ENCODE peak calls at places on chromosomes 5 and 9, in six cellular contexts. One of them, this sample, is unnamed.
A peak's percentile ranks its signal among the peaks of the same experiment; 100 is the strongest.

GRCh38 chr9:121690316-121690715 is 38.9 kb downstream of the DAB2IP start:
- DNase-seq in RWPE1: no peak
- DNase-seq in mammary epithelial cell: no peak
- DNase-seq in left ventricle myocardium inferior: peak; percentile 9
- DNase-seq in GM06990: no peak
- DNase-seq in GM13976: no peak
- DNase-seq in this sample: no peak

GRCh38 chr5:146513462-146513861 is 2.5 kb downstream of the GPR151 start:
- DNase-seq in RWPE1: no peak
- DNase-seq in mammary epithelial cell: no peak
- DNase-seq in left ventricle myocardium inferior: no peak
- DNase-seq in GM06990: no peak
- DNase-seq in GM13976: no peak
- DNase-seq in this sample: no peak

GRCh38 chr9:135077497-135078200 is 9.8 kb upstream of the OLFM1 start:
- DNase-seq in RWPE1: peak; percentile 76
- DNase-seq in mammary epithelial cell: no peak
- DNase-seq in left ventricle myocardium inferior: no peak
- DNase-seq in GM06990: no peak
- DNase-seq in GM13976: peak; percentile 58
- DNase-seq in this sample: peak; percentile 84

GRCh38 chr5:179271301-179271650 is 74.0 kb downstream of the ADAMTS2 start:
- DNase-seq in RWPE1: no peak
- DNase-seq in mammary epithelial cell: no peak
- DNase-seq in left ventricle myocardium inferior: no peak
- DNase-seq in GM06990: no peak
- DNase-seq in GM13976: no peak
- DNase-seq in this sample: no peak

GRCh38 chr9:72902268-72902667 is 50.6 kb downstream of the ALDH1A1 start:
- DNase-seq in RWPE1: no peak
- DNase-seq in mammary epithelial cell: no peak
- DNase-seq in left ventricle myocardium inferior: no peak
- DNase-seq in GM06990: no peak
- DNase-seq in GM13976: no peak
- DNase-seq in this sample: no peak

GRCh38 chr9:136339173-136339957 is 12.0 kb downstream of the GPSM1 start:
- DNase-seq in RWPE1: peak; percentile 84
- DNase-seq in mammary epithelial cell: peak; percentile 38
- DNase-seq in left ventricle myocardium inferior: peak; percentile 72
- DNase-seq in GM06990: peak; percentile 57
- DNase-seq in GM13976: peak; percentile 89
- DNase-seq in this sample: peak; percentile 91

GRCh38 chr5:35687961-35688360 is 70.3 kb downstream of the SPEF2 start:
- DNase-seq in RWPE1: no peak
- DNase-seq in mammary epithelial cell: no peak
- DNase-seq in left ventricle myocardium inferior: no peak
- DNase-seq in GM06990: no peak
- DNase-seq in GM13976: no peak
- DNase-seq in this sample: no peak

GRCh38 chr9:38358390-38359296 is 33.9 kb upstream of the ALDH1B1 start:
- DNase-seq in RWPE1: no peak
- DNase-seq in mammary epithelial cell: no peak
- DNase-seq in left ventricle myocardium inferior: no peak
- DNase-seq in GM06990: no peak
- DNase-seq in GM13976: no peak
- DNase-seq in this sample: no peak

GRCh38 chr9:129583308-129584038 is 37.4 kb downstream of the C9orf50 start:
- DNase-seq in RWPE1: no peak
- DNase-seq in mammary epithelial cell: no peak
- DNase-seq in left ventricle myocardium inferior: no peak
- DNase-seq in GM06990: no peak
- DNase-seq in GM13976: no peak
- DNase-seq in this sample: no peak

GRCh38 chr5:106094128-106094726 is 1576.5 kb downstream of the EFNA5 start:
- DNase-seq in RWPE1: peak; percentile 67
- DNase-seq in mammary epithelial cell: peak; percentile 92
- DNase-seq in left ventricle myocardium inferior: no peak
- DNase-seq in GM06990: no peak
- DNase-seq in GM13976: no peak
- DNase-seq in this sample: peak; percentile 89

GRCh38 chr9:16179566-16179965 is 626.7 kb downstream of the CCDC171 start:
- DNase-seq in RWPE1: no peak
- DNase-seq in mammary epithelial cell: no peak
- DNase-seq in left ventricle myocardium inferior: no peak
- DNase-seq in GM06990: peak; percentile 37
- DNase-seq in GM13976: no peak
- DNase-seq in this sample: no peak

GRCh38 chr5:95620870-95621838 is 1.3 kb downstream of the GPR150 start:
- DNase-seq in RWPE1: no peak
- DNase-seq in mammary epithelial cell: no peak
- DNase-seq in left ventricle myocardium inferior: peak; percentile 32
- DNase-seq in GM06990: peak; percentile 69
- DNase-seq in GM13976: peak; percentile 76
- DNase-seq in this sample: no peak

GRCh38 chr9:125430611-125431305 is 169.1 kb downstream of the GAPVD1 start:
- DNase-seq in RWPE1: no peak
- DNase-seq in mammary epithelial cell: no peak
- DNase-seq in left ventricle myocardium inferior: no peak
- DNase-seq in GM06990: no peak
- DNase-seq in GM13976: no peak
- DNase-seq in this sample: no peak

GRCh38 chr5:96880402-96881164 is 4.3 kb downstream of the ERAP2 start:
- DNase-seq in RWPE1: peak; percentile 60
- DNase-seq in mammary epithelial cell: peak; percentile 78
- DNase-seq in left ventricle myocardium inferior: no peak
- DNase-seq in GM06990: no peak
- DNase-seq in GM13976: no peak
- DNase-seq in this sample: no peak

GRCh38 chr5:74594172-74595040 is 46.1 kb downstream of the ENC1 start:
- DNase-seq in RWPE1: no peak
- DNase-seq in mammary epithelial cell: no peak
- DNase-seq in left ventricle myocardium inferior: no peak
- DNase-seq in GM06990: no peak
- DNase-seq in GM13976: no peak
- DNase-seq in this sample: no peak

GRCh38 chr9:111731916-111732315 is 62.8 kb downstream of the SHOC1 start:
- DNase-seq in RWPE1: peak; percentile 47
- DNase-seq in mammary epithelial cell: peak; percentile 84
- DNase-seq in left ventricle myocardium inferior: no peak
- DNase-seq in GM06990: no peak
- DNase-seq in GM13976: no peak
- DNase-seq in this sample: no peak

GRCh38 chr5:90134892-90135291 is 274.7 kb downstream of the CETN3 start:
- DNase-seq in RWPE1: no peak
- DNase-seq in mammary epithelial cell: no peak
- DNase-seq in left ventricle myocardium inferior: peak; percentile 51
- DNase-seq in GM06990: no peak
- DNase-seq in GM13976: no peak
- DNase-seq in this sample: no peak

GRCh38 chr5:90133941-90134340 is 275.6 kb downstream of the CETN3 start:
- DNase-seq in RWPE1: no peak
- DNase-seq in mammary epithelial cell: no peak
- DNase-seq in left ventricle myocardium inferior: no peak
- DNase-seq in GM06990: no peak
- DNase-seq in GM13976: no peak
- DNase-seq in this sample: no peak

GRCh38 chr5:90134381-90134780 is 275.2 kb downstream of the CETN3 start:
- DNase-seq in RWPE1: no peak
- DNase-seq in mammary epithelial cell: no peak
- DNase-seq in left ventricle myocardium inferior: no peak
- DNase-seq in GM06990: no peak
- DNase-seq in GM13976: no peak
- DNase-seq in this sample: no peak

GRCh38 chr5:90136952-90137528 is 272.5 kb downstream of the CETN3 start:
- DNase-seq in RWPE1: no peak
- DNase-seq in mammary epithelial cell: no peak
- DNase-seq in left ventricle myocardium inferior: no peak
- DNase-seq in GM06990: no peak
- DNase-seq in GM13976: no peak
- DNase-seq in this sample: no peak

GRCh38 chr5:90135979-90136378 is 273.6 kb downstream of the CETN3 start:
- DNase-seq in RWPE1: no peak
- DNase-seq in mammary epithelial cell: no peak
- DNase-seq in left ventricle myocardium inferior: no peak
- DNase-seq in GM06990: no peak
- DNase-seq in GM13976: peak; percentile 16
- DNase-seq in this sample: no peak
- TF ChIP-seq CTCF in RWPE1: no peak
- TF ChIP-seq CTCF in mammary epithelial cell: peak; percentile 21
- TF ChIP-seq CTCF in left ventricle myocardium inferior: no peak
- TF ChIP-seq CTCF in GM06990: peak; percentile 50
- TF ChIP-seq CTCF in GM13976: peak; percentile 25
- TF ChIP-seq CTCF in this sample: peak; percentile 14

GRCh38 chr5:181173027-181173419 is 25.6 kb downstream of the OR2V2 start:
- DNase-seq in RWPE1: peak; percentile 61
- DNase-seq in mammary epithelial cell: no peak
- DNase-seq in left ventricle myocardium inferior: no peak
- DNase-seq in GM06990: no peak
- DNase-seq in GM13976: no peak
- DNase-seq in this sample: no peak
- TF ChIP-seq CTCF in RWPE1: peak; percentile 94
- TF ChIP-seq CTCF in mammary epithelial cell: no peak
- TF ChIP-seq CTCF in left ventricle myocardium inferior: no peak
- TF ChIP-seq CTCF in GM06990: peak; percentile 52
- TF ChIP-seq CTCF in GM13976: no peak
- TF ChIP-seq CTCF in this sample: peak; percentile 27

GRCh38 chr9:119289740-119290139 is 79.5 kb downstream of the BRINP1 start:
- DNase-seq in RWPE1: peak; percentile 18
- DNase-seq in mammary epithelial cell: peak; percentile 50
- DNase-seq in left ventricle myocardium inferior: no peak
- DNase-seq in GM06990: no peak
- DNase-seq in GM13976: peak; percentile 55
- DNase-seq in this sample: no peak

DNA sequence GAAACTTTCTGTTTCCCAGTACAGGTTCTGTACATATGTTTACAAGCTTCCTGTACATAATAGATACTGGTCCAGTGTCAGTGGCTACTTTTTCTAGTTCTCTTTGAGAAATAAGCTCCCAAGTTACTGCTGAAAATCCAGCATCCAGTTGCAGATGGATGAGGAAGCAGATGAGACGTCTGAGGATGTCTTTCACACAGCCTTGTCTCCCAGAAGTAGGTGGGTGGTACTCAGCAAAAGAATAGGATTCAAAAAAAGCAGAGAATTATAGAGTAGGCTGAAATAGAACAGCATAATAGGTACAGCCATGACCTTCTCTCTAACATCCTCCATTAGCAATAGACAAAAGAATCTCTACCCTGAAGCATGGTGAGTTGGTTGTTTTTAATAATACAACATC is 77.7 kb downstream of the BRINP1 start:
- DNase-seq in RWPE1: no peak
- DNase-seq in mammary epithelial cell: no peak
- DNase-seq in left ventricle myocardium inferior: no peak
- DNase-seq in GM06990: no peak
- DNase-seq in GM13976: no peak
- DNase-seq in this sample: no peak
- TF ChIP-seq CTCF in RWPE1: no peak
- TF ChIP-seq CTCF in mammary epithelial cell: no peak
- TF ChIP-seq CTCF in left ventricle myocardium inferior: no peak
- TF ChIP-seq CTCF in GM06990: no peak
- TF ChIP-seq CTCF in GM13976: no peak
- TF ChIP-seq CTCF in this sample: no peak

GRCh38 chr5:91245871-91246270 is 137.2 kb downstream of the ARRDC3 start:
- DNase-seq in RWPE1: peak; percentile 23
- DNase-seq in mammary epithelial cell: no peak
- DNase-seq in left ventricle myocardium inferior: no peak
- DNase-seq in GM06990: no peak
- DNase-seq in GM13976: no peak
- DNase-seq in this sample: no peak
- TF ChIP-seq CTCF in RWPE1: peak; percentile 9
- TF ChIP-seq CTCF in mammary epithelial cell: no peak
- TF ChIP-seq CTCF in left ventricle myocardium inferior: no peak
- TF ChIP-seq CTCF in GM06990: peak; percentile 8
- TF ChIP-seq CTCF in GM13976: no peak
- TF ChIP-seq CTCF in this sample: peak; percentile 25

GRCh38 chr5:132489051-132489770 is 1.4 kb downstream of the IRF1 start:
- DNase-seq in RWPE1: no peak
- DNase-seq in mammary epithelial cell: no peak
- DNase-seq in left ventricle myocardium inferior: no peak
- DNase-seq in GM06990: no peak
- DNase-seq in GM13976: no peak
- DNase-seq in this sample: peak; percentile 67

GRCh38 chr5:132489871-132490483 is 596 bp downstream of the IRF1 start:
- DNase-seq in RWPE1: peak; percentile 43
- DNase-seq in mammary epithelial cell: no peak
- DNase-seq in left ventricle myocardium inferior: peak; percentile 66
- DNase-seq in GM06990: no peak
- DNase-seq in GM13976: peak; percentile 81
- DNase-seq in this sample: peak; percentile 85

GRCh38 chr5:132492386-132492785 is 1.8 kb upstream of the IRF1 start:
- DNase-seq in RWPE1: no peak
- DNase-seq in mammary epithelial cell: no peak
- DNase-seq in left ventricle myocardium inferior: no peak
- DNase-seq in GM06990: no peak
- DNase-seq in GM13976: no peak
- DNase-seq in this sample: no peak

GRCh38 chr5:132491368-132492364 is 1.1 kb upstream of the IRF1 start:
- DNase-seq in RWPE1: no peak
- DNase-seq in mammary epithelial cell: no peak
- DNase-seq in left ventricle myocardium inferior: no peak
- DNase-seq in GM06990: no peak
- DNase-seq in GM13976: no peak
- DNase-seq in this sample: peak; percentile 79

GRCh38 chr5:132490484-132491367 is at the start of gene IRF1:
- DNase-seq in RWPE1: peak; percentile 98
- DNase-seq in mammary epithelial cell: peak; percentile 98
- DNase-seq in left ventricle myocardium inferior: peak; percentile 96
- DNase-seq in GM06990: peak; percentile 99
- DNase-seq in GM13976: peak; percentile 98
- DNase-seq in this sample: peak; percentile 99
- TF ChIP-seq CTCF in RWPE1: peak; percentile 36
- TF ChIP-seq CTCF in mammary epithelial cell: peak; percentile 20
- TF ChIP-seq CTCF in left ventricle myocardium inferior: peak; percentile 5
- TF ChIP-seq CTCF in GM06990: no peak
- TF ChIP-seq CTCF in GM13976: no peak
- TF ChIP-seq CTCF in this sample: no peak

GRCh38 chr9:86589273-86589672 is 235.1 kb upstream of the TUT7 start:
- DNase-seq in RWPE1: no peak
- DNase-seq in mammary epithelial cell: no peak
- DNase-seq in left ventricle myocardium inferior: no peak
- DNase-seq in GM06990: no peak
- DNase-seq in GM13976: no peak
- DNase-seq in this sample: no peak
- TF ChIP-seq CTCF in RWPE1: no peak
- TF ChIP-seq CTCF in mammary epithelial cell: no peak
- TF ChIP-seq CTCF in left ventricle myocardium inferior: no peak
- TF ChIP-seq CTCF in GM06990: peak; percentile 10
- TF ChIP-seq CTCF in GM13976: no peak
- TF ChIP-seq CTCF in this sample: peak; percentile 15

This sample was measured in osteocyte.